ENCODE peak calls at places on chromosomes 6 and 20, in nine cellular contexts. D is tibial artery, X is heart right ventricle, V is neural progenitor cell, G is astrocyte, E is uterus, U is fibroblast of lung, Q is adrenal gland, C is ovary. F is an unnamed sample.

GRCh38 chr6:42359021-42359420 is 92.7 kb downstream of the TRERF1 start:
- DNase-seq in D (no peak), X (no peak), V (no peak), G (no peak), E (no peak), U (no peak), Q (no peak), C (no peak), F (no peak)

GRCh38 chr20:53599039-53599362 is 5.4 kb upstream of the ZNF217 start:
- DNase-seq in D (peak; percentile 7), X (no peak), V (no peak), G (no peak), E (no peak), U (no peak), Q (no peak), C (no peak), F (no peak)

GRCh38 chr6:130377911-130378310 is 12.1 kb downstream of the TMEM200A start:
- DNase-seq in D (no peak), X (no peak), V (no peak), G (no peak), E (no peak), U (no peak), Q (no peak), C (no peak), F (no peak)

GRCh38 chr6:33417127-33417902 is 592 bp downstream of the CUTA start:
- DNase-seq in D (no peak), X (no peak), V (peak; percentile 72), G (peak; percentile 86), E (no peak), U (peak; percentile 72), Q (peak; percentile 64), C (no peak), F (no peak)

GRCh38 chr6:26300359-26300758 is 64.6 kb upstream of the BTN3A2 start:
- DNase-seq in D (no peak), X (no peak), V (no peak), G (no peak), E (no peak), U (peak; percentile 31), Q (no peak), C (no peak), F (no peak)

GRCh38 chr6:95133578-95133977 is 443.8 kb upstream of the MANEA start:
- DNase-seq in D (no peak), X (no peak), V (peak; percentile 30), G (no peak), E (no peak), U (peak; percentile 24), Q (no peak), C (no peak), F (no peak)

GRCh38 chr6:31525553-31525931 is 3.2 kb upstream of the MCCD1 start:
- DNase-seq in D (no peak), X (no peak), V (no peak), G (no peak), E (no peak), U (no peak), Q (no peak), C (no peak), F (no peak)

GRCh38 chr6:13724174-13724573 is 12.5 kb upstream of the RANBP9 start:
- DNase-seq in D (no peak), X (no peak), V (no peak), G (no peak), E (no peak), U (no peak), Q (no peak), C (no peak), F (no peak)

GRCh38 chr6:125262026-125263013 is 39.4 kb downstream of the HDDC2 start:
- DNase-seq in D (no peak), X (no peak), V (no peak), G (peak; percentile 79), E (no peak), U (peak; percentile 34), Q (no peak), C (no peak), F (no peak)

GRCh38 chr6:138248878-138249277 is 30.6 kb upstream of the PBOV1 start:
- DNase-seq in D (no peak), X (no peak), V (no peak), G (no peak), E (no peak), U (no peak), Q (no peak), C (no peak), F (no peak)

GRCh38 chr6:93624408-93624807 is 205.0 kb upstream of the EPHA7 start:
- DNase-seq in D (no peak), X (no peak), V (peak; percentile 67), G (no peak), E (no peak), U (no peak), Q (no peak), C (no peak), F (no peak)

GRCh38 chr6:100906325-100906724 is 25.2 kb upstream of the ASCC3 start:
- DNase-seq in D (no peak), X (no peak), V (no peak), G (no peak), E (no peak), U (no peak), Q (no peak), C (no peak), F (no peak)

GRCh38 chr6:119350202-119351004 is 842 bp upstream of the MAN1A1 start:
- DNase-seq in D (peak; percentile 37), X (peak; percentile 24), V (no peak), G (peak; percentile 69), E (peak; percentile 39), U (peak; percentile 82), Q (peak; percentile 57), C (no peak), F (no peak)

GRCh38 chr6:39240155-39240757 is 11.0 kb upstream of the KCNK5 start:
- DNase-seq in D (no peak), X (no peak), V (no peak), G (no peak), E (no peak), U (no peak), Q (no peak), C (no peak), F (no peak)

GRCh38 chr20:58710481-58711265 is 18.1 kb downstream of the NPEPL1 start:
- DNase-seq in D (no peak), X (no peak), V (peak; percentile 20), G (no peak), E (no peak), U (no peak), Q (peak; percentile 16), C (no peak), F (peak; percentile 9)

GRCh38 chr6:118748311-118749062 is 97.1 kb upstream of the CEP85L start:
- DNase-seq in D (no peak), X (peak; percentile 8), V (peak; percentile 26), G (peak; percentile 72), E (no peak), U (peak; percentile 58), Q (peak; percentile 78), C (peak; percentile 67), F (peak; percentile 48)

DNA sequence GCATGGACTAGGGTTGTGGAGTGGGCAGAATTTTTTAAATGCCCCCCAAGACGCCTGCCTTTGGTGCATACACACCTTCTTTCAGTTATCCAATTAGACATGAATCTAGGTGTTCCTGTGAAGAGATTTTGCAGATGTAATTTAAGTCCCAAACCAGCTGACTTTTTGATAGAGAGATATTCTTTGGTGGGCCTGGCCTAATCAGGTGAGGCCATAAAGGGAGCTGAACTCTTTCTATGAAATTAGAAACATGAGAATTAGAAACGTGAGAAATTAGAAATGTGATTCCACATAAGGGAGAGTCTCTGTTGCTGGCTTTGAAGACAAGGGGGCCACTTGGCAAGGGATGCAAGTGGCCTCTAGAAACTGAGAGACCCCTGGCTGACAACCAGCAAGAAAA is 36.4 kb upstream of the TTPAL start:
- DNase-seq in D (no peak), X (no peak), V (no peak), G (no peak), E (no peak), U (no peak), Q (no peak), C (no peak), F (no peak)
- H3K4me1 ChIP-seq in D (no peaks in the 10 kb centered on the region), X (no peaks in the 10 kb centered on the region), V (no peaks in the 10 kb centered on the region), G (no peaks in the 10 kb centered on the region), E (no peaks in the 10 kb centered on the region), U (no peaks in the 10 kb centered on the region), Q (no peaks in the 10 kb centered on the region), C (peaks cover 6% of the 10 kb centered on the region), F (no peaks in the 10 kb centered on the region)

GRCh38 chr6:88161921-88162320 is 4.2 kb downstream of the CNR1 start:
- DNase-seq in D (no peak), X (no peak), V (no peak), G (no peak), E (no peak), U (no peak), Q (no peak), C (no peak), F (no peak)

DNA sequence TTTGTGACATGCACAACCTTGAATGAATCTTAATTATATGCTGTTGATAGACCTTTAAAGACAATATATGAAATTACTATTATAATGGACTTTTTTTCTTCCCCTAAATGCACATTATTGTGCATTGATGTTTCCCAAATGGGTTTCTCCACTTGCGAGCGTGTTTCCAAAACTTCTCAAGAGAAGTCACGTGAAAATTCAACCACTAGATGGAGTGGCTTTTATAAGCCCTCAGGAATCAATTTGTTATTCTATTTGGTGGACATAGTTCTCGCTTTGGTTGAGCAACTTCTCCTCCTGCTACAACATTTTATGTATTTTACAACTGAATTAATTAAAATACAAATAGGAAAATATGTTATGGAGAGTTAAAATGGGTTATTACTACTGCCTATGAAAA is 9.0 kb downstream of the CNR1 start:
- DNase-seq in D (no peak), X (no peak), V (no peak), G (no peak), E (no peak), U (no peak), Q (no peak), C (no peak), F (no peak)
- H3K4me1 ChIP-seq in D (no peaks in the 10 kb centered on the region), X (no peaks in the 10 kb centered on the region), V (no peaks in the 10 kb centered on the region), G (no peaks in the 10 kb centered on the region), E (no peaks in the 10 kb centered on the region), U (no peaks in the 10 kb centered on the region), Q (no peaks in the 10 kb centered on the region), C (no peaks in the 10 kb centered on the region), F (no peaks in the 10 kb centered on the region)

DNA sequence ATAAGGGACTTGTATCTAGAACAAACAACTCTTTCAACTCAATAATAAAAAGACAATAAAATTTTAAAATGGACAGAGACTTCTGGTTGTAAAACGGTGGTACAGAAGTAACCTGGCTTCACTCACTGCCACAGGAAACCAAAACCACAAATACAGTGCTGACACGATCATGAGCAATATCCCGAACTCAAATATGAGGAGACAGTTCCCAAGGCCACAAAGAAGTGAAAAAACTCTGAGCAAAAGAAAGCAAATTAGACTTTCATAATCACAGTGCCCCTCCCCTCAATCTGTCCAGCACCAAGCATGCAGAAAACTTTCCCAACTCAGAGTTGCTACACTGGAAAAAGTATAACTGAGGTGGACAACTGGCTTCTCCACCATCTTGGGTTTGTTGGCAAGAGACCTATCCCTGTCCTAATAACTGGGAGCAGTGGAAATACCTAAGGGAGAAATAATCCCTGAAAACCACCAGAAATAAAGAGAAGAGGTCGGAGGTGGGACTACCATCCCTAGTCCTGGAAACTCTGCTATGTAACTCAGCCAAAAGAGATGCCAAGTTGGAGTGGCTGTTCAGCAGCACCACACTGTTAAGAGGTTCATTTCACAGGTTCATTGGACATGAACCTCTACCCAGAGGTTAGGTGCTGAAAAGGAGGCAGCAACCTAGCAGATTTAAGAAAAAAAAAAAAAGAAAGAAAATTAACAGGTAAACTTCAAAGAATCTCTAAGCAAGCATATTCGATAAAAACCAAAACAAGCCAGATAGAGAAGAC is 55.5 kb downstream of the REV3L start:
- DNase-seq in D (no peak), X (no peak), V (no peak), G (peak; percentile 83), E (no peak), U (peak; percentile 79), Q (peak; percentile 39), C (no peak), F (no peak)
- H3K4me1 ChIP-seq in D (no peaks in the 10 kb centered on the region), X (peaks cover 29% of the 10 kb centered on the region), V (no peaks in the 10 kb centered on the region), G (peaks cover 36% of the 10 kb centered on the region), E (no peaks in the 10 kb centered on the region), U (peaks cover 20% of the 10 kb centered on the region), Q (peaks cover 39% of the 10 kb centered on the region), C (peaks cover 9% of the 10 kb centered on the region), F (peaks cover 10% of the 10 kb centered on the region)

GRCh38 chr6:149065658-149066556 is 251.6 kb upstream of the TAB2 start:
- DNase-seq in D (no peak), X (peak; percentile 28), V (no peak), G (no peak), E (no peak), U (no peak), Q (no peak), C (no peak), F (no peak)
- H3K4me1 ChIP-seq in D (no peaks in the 10 kb centered on the region), X (peaks cover 19% of the 10 kb centered on the region), V (peaks cover 12% of the 10 kb centered on the region), G (peaks cover 9% of the 10 kb centered on the region), E (no peaks in the 10 kb centered on the region), U (no peaks in the 10 kb centered on the region), Q (peaks cover 15% of the 10 kb centered on the region), C (peaks cover under 1% of the 10 kb centered on the region), F (peaks cover 16% of the 10 kb centered on the region)